ENCODE peak calls at places on chromosomes 11 and 22, in eight cellular contexts. One of them, this sample, is unnamed.

GRCh38 chr11:94730153-94730552 is 38.0 kb upstream of the AMOTL1 start:
- DNase-seq in IMR-90: no peak
- DNase-seq in right lobe of liver: no peak
- DNase-seq in stomach: no peak
- DNase-seq in lower leg skin: no peak
- DNase-seq in tibial nerve: no peak
- DNase-seq in thyroid gland: no peak
- DNase-seq in endothelial cell of umbilical vein: no peak
- DNase-seq in this sample: no peak

GRCh38 chr11:65391007-65391406 is 4.6 kb downstream of the FRMD8 start:
- DNase-seq in IMR-90: peak
- DNase-seq in right lobe of liver: no peak
- DNase-seq in stomach: no peak
- DNase-seq in lower leg skin: no peak
- DNase-seq in tibial nerve: no peak
- DNase-seq in thyroid gland: no peak
- DNase-seq in endothelial cell of umbilical vein: peak
- DNase-seq in this sample: no peak

GRCh38 chr11:73259406-73260126 is 12.6 kb upstream of the P2RY6 start:
- DNase-seq in IMR-90: no peak
- DNase-seq in right lobe of liver: no peak
- DNase-seq in stomach: peak
- DNase-seq in lower leg skin: peak
- DNase-seq in tibial nerve: no peak
- DNase-seq in thyroid gland: no peak
- DNase-seq in endothelial cell of umbilical vein: no peak
- DNase-seq in this sample: no peak

GRCh38 chr11:61955031-61955415 is 4.9 kb downstream of the BEST1 start:
- DNase-seq in IMR-90: peak
- DNase-seq in right lobe of liver: peak
- DNase-seq in stomach: no peak
- DNase-seq in lower leg skin: peak
- DNase-seq in tibial nerve: no peak
- DNase-seq in thyroid gland: peak
- DNase-seq in endothelial cell of umbilical vein: no peak
- DNase-seq in this sample: peak

GRCh38 chr11:35104655-35105054 is 34.3 kb upstream of the CD44 start:
- DNase-seq in IMR-90: no peak
- DNase-seq in right lobe of liver: no peak
- DNase-seq in stomach: no peak
- DNase-seq in lower leg skin: no peak
- DNase-seq in tibial nerve: no peak
- DNase-seq in thyroid gland: no peak
- DNase-seq in endothelial cell of umbilical vein: no peak
- DNase-seq in this sample: no peak

GRCh38 chr11:61975638-61976419 is 8.4 kb upstream of the FTH1 start:
- DNase-seq in IMR-90: no peak
- DNase-seq in right lobe of liver: no peak
- DNase-seq in stomach: no peak
- DNase-seq in lower leg skin: peak
- DNase-seq in tibial nerve: no peak
- DNase-seq in thyroid gland: no peak
- DNase-seq in endothelial cell of umbilical vein: peak
- DNase-seq in this sample: peak

GRCh38 chr11:31657091-31657490 is 147.5 kb downstream of the ELP4 start:
- DNase-seq in IMR-90: no peak
- DNase-seq in right lobe of liver: no peak
- DNase-seq in stomach: no peak
- DNase-seq in lower leg skin: no peak
- DNase-seq in tibial nerve: no peak
- DNase-seq in thyroid gland: no peak
- DNase-seq in endothelial cell of umbilical vein: no peak
- DNase-seq in this sample: no peak

GRCh38 chr11:75280227-75280671 is 39.7 kb downstream of the TPBGL start:
- DNase-seq in IMR-90: peak
- DNase-seq in right lobe of liver: peak
- DNase-seq in stomach: peak
- DNase-seq in lower leg skin: peak
- DNase-seq in tibial nerve: peak
- DNase-seq in thyroid gland: peak
- DNase-seq in endothelial cell of umbilical vein: peak
- DNase-seq in this sample: peak

GRCh38 chr11:71151561-71151960 is 100.8 kb downstream of the SHANK2 start:
- DNase-seq in IMR-90: no peak
- DNase-seq in right lobe of liver: no peak
- DNase-seq in stomach: no peak
- DNase-seq in lower leg skin: no peak
- DNase-seq in tibial nerve: no peak
- DNase-seq in thyroid gland: no peak
- DNase-seq in endothelial cell of umbilical vein: no peak
- DNase-seq in this sample: no peak

GRCh38 chr22:28711820-28712777 is 29.5 kb downstream of the CHEK2 start:
- DNase-seq in IMR-90: peak
- DNase-seq in right lobe of liver: no peak
- DNase-seq in stomach: no peak
- DNase-seq in lower leg skin: no peak
- DNase-seq in tibial nerve: no peak
- DNase-seq in thyroid gland: no peak
- DNase-seq in endothelial cell of umbilical vein: peak
- DNase-seq in this sample: peak

GRCh38 chr22:27802389-27803079 is 978 bp upstream of the MN1 start:
- DNase-seq in IMR-90: no peak
- DNase-seq in right lobe of liver: peak
- DNase-seq in stomach: no peak
- DNase-seq in lower leg skin: no peak
- DNase-seq in tibial nerve: no peak
- DNase-seq in thyroid gland: no peak
- DNase-seq in endothelial cell of umbilical vein: peak
- DNase-seq in this sample: no peak

GRCh38 chr22:36977401-36977861 is 41.8 kb downstream of the TST start:
- DNase-seq in IMR-90: peak
- DNase-seq in right lobe of liver: peak
- DNase-seq in stomach: peak
- DNase-seq in lower leg skin: peak
- DNase-seq in tibial nerve: peak
- DNase-seq in thyroid gland: peak
- DNase-seq in endothelial cell of umbilical vein: peak
- DNase-seq in this sample: peak

GRCh38 chr11:109789911-109790310 is 303.3 kb upstream of the ZC3H12C start:
- DNase-seq in IMR-90: peak
- DNase-seq in right lobe of liver: no peak
- DNase-seq in stomach: no peak
- DNase-seq in lower leg skin: no peak
- DNase-seq in tibial nerve: no peak
- DNase-seq in thyroid gland: no peak
- DNase-seq in endothelial cell of umbilical vein: no peak
- DNase-seq in this sample: no peak

GRCh38 chr11:7904910-7905309 is 26.2 kb downstream of the OR10A6 start:
- DNase-seq in IMR-90: peak
- DNase-seq in right lobe of liver: no peak
- DNase-seq in stomach: no peak
- DNase-seq in lower leg skin: no peak
- DNase-seq in tibial nerve: no peak
- DNase-seq in thyroid gland: no peak
- DNase-seq in endothelial cell of umbilical vein: peak
- DNase-seq in this sample: no peak

GRCh38 chr11:35529971-35530495 is 4.6 kb upstream of the PAMR1 start:
- DNase-seq in IMR-90: peak
- DNase-seq in right lobe of liver: no peak
- DNase-seq in stomach: no peak
- DNase-seq in lower leg skin: no peak
- DNase-seq in tibial nerve: peak
- DNase-seq in thyroid gland: no peak
- DNase-seq in endothelial cell of umbilical vein: no peak
- DNase-seq in this sample: no peak

DNA sequence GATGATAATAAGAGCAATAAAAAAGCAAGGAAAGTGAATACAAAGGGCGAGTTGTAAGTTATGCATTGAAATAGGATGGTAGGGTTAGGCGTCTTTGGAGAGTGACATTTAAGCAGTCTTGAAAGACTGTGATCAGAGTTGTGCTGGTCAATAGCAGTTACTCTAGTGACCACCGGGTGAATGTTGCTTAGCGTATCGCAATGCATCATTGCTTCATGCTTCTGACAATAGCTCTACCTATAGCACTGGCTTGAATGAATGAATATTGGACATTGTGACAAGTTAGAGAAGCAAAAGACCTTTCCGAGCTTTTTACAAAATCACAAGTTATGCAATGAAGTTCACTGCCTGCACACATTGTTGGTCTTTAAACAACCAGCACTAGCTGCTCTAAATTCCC is 7.7 kb upstream of the OR8B12 start:
- DNase-seq in IMR-90: no peak
- DNase-seq in right lobe of liver: no peak
- DNase-seq in stomach: no peak
- DNase-seq in lower leg skin: no peak
- DNase-seq in tibial nerve: no peak
- DNase-seq in thyroid gland: no peak
- DNase-seq in endothelial cell of umbilical vein: no peak
- DNase-seq in this sample: peak
- TF ChIP-seq CTCF in IMR-90: no peak
- TF ChIP-seq CTCF in right lobe of liver: no peak
- TF ChIP-seq CTCF in stomach: no peak
- TF ChIP-seq CTCF in lower leg skin: no peak
- TF ChIP-seq CTCF in tibial nerve: no peak
- TF ChIP-seq CTCF in thyroid gland: no peak
- TF ChIP-seq CTCF in endothelial cell of umbilical vein: no peak
- TF ChIP-seq CTCF in this sample: peak

GRCh38 chr11:122714484-122714883 is 59.0 kb downstream of the UBASH3B start:
- DNase-seq in IMR-90: no peak
- DNase-seq in right lobe of liver: no peak
- DNase-seq in stomach: no peak
- DNase-seq in lower leg skin: no peak
- DNase-seq in tibial nerve: no peak
- DNase-seq in thyroid gland: no peak
- DNase-seq in endothelial cell of umbilical vein: no peak
- DNase-seq in this sample: peak

GRCh38 chr11:122714021-122714420 is 58.5 kb downstream of the UBASH3B start:
- DNase-seq in IMR-90: no peak
- DNase-seq in right lobe of liver: no peak
- DNase-seq in stomach: no peak
- DNase-seq in lower leg skin: no peak
- DNase-seq in tibial nerve: no peak
- DNase-seq in thyroid gland: no peak
- DNase-seq in endothelial cell of umbilical vein: no peak
- DNase-seq in this sample: no peak

GRCh38 chr11:122715883-122716282 is 60.4 kb downstream of the UBASH3B start:
- DNase-seq in IMR-90: no peak
- DNase-seq in right lobe of liver: no peak
- DNase-seq in stomach: no peak
- DNase-seq in lower leg skin: no peak
- DNase-seq in tibial nerve: no peak
- DNase-seq in thyroid gland: no peak
- DNase-seq in endothelial cell of umbilical vein: peak
- DNase-seq in this sample: no peak

GRCh38 chr11:122720482-122720881 is 65.0 kb downstream of the UBASH3B start:
- DNase-seq in IMR-90: no peak
- DNase-seq in right lobe of liver: no peak
- DNase-seq in stomach: no peak
- DNase-seq in lower leg skin: no peak
- DNase-seq in tibial nerve: no peak
- DNase-seq in thyroid gland: no peak
- DNase-seq in endothelial cell of umbilical vein: no peak
- DNase-seq in this sample: no peak

GRCh38 chr11:122717264-122717867 is 61.8 kb downstream of the UBASH3B start:
- DNase-seq in IMR-90: no peak
- DNase-seq in right lobe of liver: no peak
- DNase-seq in stomach: peak
- DNase-seq in lower leg skin: no peak
- DNase-seq in tibial nerve: no peak
- DNase-seq in thyroid gland: peak
- DNase-seq in endothelial cell of umbilical vein: no peak
- DNase-seq in this sample: peak
- TF ChIP-seq POLR2A in IMR-90: no peak
- TF ChIP-seq POLR2A in right lobe of liver: no peak
- TF ChIP-seq POLR2A in stomach: no peak
- TF ChIP-seq POLR2A in lower leg skin: no peak
- TF ChIP-seq POLR2A in tibial nerve: no peak
- TF ChIP-seq POLR2A in thyroid gland: no peak
- TF ChIP-seq POLR2A in endothelial cell of umbilical vein: no peak
- TF ChIP-seq POLR2A in this sample: peak

DNA sequence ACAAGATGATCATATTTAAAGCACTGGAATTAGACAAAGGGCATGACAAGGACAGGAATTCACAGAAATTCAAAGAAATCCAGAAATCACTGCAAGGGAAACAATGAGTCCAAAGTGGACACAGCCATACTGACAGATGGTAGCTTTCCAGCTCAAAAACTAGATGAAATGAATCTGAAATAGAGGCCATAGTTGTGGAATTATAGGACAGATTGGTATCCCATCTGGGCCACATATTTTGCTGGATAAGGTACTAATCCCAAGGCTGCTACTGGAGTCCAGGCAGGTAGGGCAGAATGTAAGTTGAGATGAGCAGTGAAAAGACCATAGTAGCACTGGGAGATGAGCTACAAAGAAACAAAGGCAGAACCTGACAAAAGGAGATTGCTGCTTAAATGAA is 258.3 kb upstream of the ANO3 start:
- DNase-seq in IMR-90: no peak
- DNase-seq in right lobe of liver: no peak
- DNase-seq in stomach: no peak
- DNase-seq in lower leg skin: no peak
- DNase-seq in tibial nerve: no peak
- DNase-seq in thyroid gland: no peak
- DNase-seq in endothelial cell of umbilical vein: no peak
- DNase-seq in this sample: no peak
- TF ChIP-seq CTCF in IMR-90: no peak
- TF ChIP-seq CTCF in right lobe of liver: no peak
- TF ChIP-seq CTCF in stomach: no peak
- TF ChIP-seq CTCF in lower leg skin: no peak
- TF ChIP-seq CTCF in tibial nerve: no peak
- TF ChIP-seq CTCF in thyroid gland: no peak
- TF ChIP-seq CTCF in endothelial cell of umbilical vein: no peak
- TF ChIP-seq CTCF in this sample: no peak

GRCh38 chr11:120212926-120213325 is 2.1 kb downstream of the OAF start:
- DNase-seq in IMR-90: no peak
- DNase-seq in right lobe of liver: no peak
- DNase-seq in stomach: no peak
- DNase-seq in lower leg skin: no peak
- DNase-seq in tibial nerve: no peak
- DNase-seq in thyroid gland: no peak
- DNase-seq in endothelial cell of umbilical vein: no peak
- DNase-seq in this sample: no peak
- TF ChIP-seq POLR2A in IMR-90: no peak
- TF ChIP-seq POLR2A in right lobe of liver: no peak
- TF ChIP-seq POLR2A in stomach: no peak
- TF ChIP-seq POLR2A in lower leg skin: no peak
- TF ChIP-seq POLR2A in tibial nerve: no peak
- TF ChIP-seq POLR2A in thyroid gland: no peak
- TF ChIP-seq POLR2A in endothelial cell of umbilical vein: no peak
- TF ChIP-seq POLR2A in this sample: no peak

GRCh38 chr11:19013181-19013857 is 47.2 kb downstream of the MRGPRX2 start:
- DNase-seq in IMR-90: no peak
- DNase-seq in right lobe of liver: no peak
- DNase-seq in stomach: no peak
- DNase-seq in lower leg skin: no peak
- DNase-seq in tibial nerve: no peak
- DNase-seq in thyroid gland: no peak
- DNase-seq in endothelial cell of umbilical vein: no peak
- DNase-seq in this sample: peak
- TF ChIP-seq CTCF in IMR-90: no peak
- TF ChIP-seq CTCF in right lobe of liver: no peak
- TF ChIP-seq CTCF in stomach: no peak
- TF ChIP-seq CTCF in lower leg skin: no peak
- TF ChIP-seq CTCF in tibial nerve: no peak
- TF ChIP-seq CTCF in thyroid gland: no peak
- TF ChIP-seq CTCF in endothelial cell of umbilical vein: no peak
- TF ChIP-seq CTCF in this sample: peak

GRCh38 chr11:64269380-64270234 is 14.9 kb downstream of the BAD start:
- DNase-seq in IMR-90: peak
- DNase-seq in right lobe of liver: peak
- DNase-seq in stomach: peak
- DNase-seq in lower leg skin: peak
- DNase-seq in tibial nerve: peak
- DNase-seq in thyroid gland: peak
- DNase-seq in endothelial cell of umbilical vein: peak
- DNase-seq in this sample: peak
- TF ChIP-seq POLR2A in IMR-90: peak
- TF ChIP-seq POLR2A in right lobe of liver: peak
- TF ChIP-seq POLR2A in stomach: no peak
- TF ChIP-seq POLR2A in lower leg skin: no peak
- TF ChIP-seq POLR2A in tibial nerve: no peak
- TF ChIP-seq POLR2A in thyroid gland: no peak
- TF ChIP-seq POLR2A in endothelial cell of umbilical vein: peak
- TF ChIP-seq POLR2A in this sample: peak